ENCODE peak calls at places on chromosomes 7 and 10, in ten cellular contexts. Q is AML-193; H is tibial artery; U is RPMI7951; T is astrocyte of the spinal cord; L is HTR-8/SVneo; V is pancreas; C is nucleus accumbens; D is activated naive CD8-positive, alpha-beta T cell treated with anti-CD3 and anti-CD28 coated beads, Interleukin-2, amount 50 U/mL, for 24 hours; O is GM03348. K is an unnamed sample.

GRCh38 chr10:79223346-79224048 is 123.8 kb upstream of the PPIF start:
- DNase-seq in Q (no peak), H (peak), U (no peak), T (peak), L (no peak), V (peak), C (no peak), D (no peak), O (no peak), K (no peak)

GRCh38 chr10:12587408-12587807 is 238.1 kb downstream of the CAMK1D start:
- DNase-seq in Q (no peak), H (no peak), U (no peak), T (no peak), L (no peak), V (no peak), C (no peak), D (no peak), O (no peak), K (no peak)

GRCh38 chr10:85741626-85742300 is 624.8 kb downstream of the GRID1 start:
- DNase-seq in Q (no peak), H (no peak), U (no peak), T (no peak), L (no peak), V (no peak), C (no peak), D (no peak), O (no peak), K (no peak)

GRCh38 chr7:1243964-1244416 is 11.3 kb downstream of the UNCX start:
- DNase-seq in Q (no peak), H (no peak), U (no peak), T (no peak), L (no peak), V (no peak), C (no peak), D (no peak), O (no peak), K (no peak)

GRCh38 chr10:51926336-51926735 is 226.9 kb upstream of the CSTF2T start:
- DNase-seq in Q (no peak), H (no peak), U (no peak), T (no peak), L (no peak), V (no peak), C (no peak), D (no peak), O (no peak), K (no peak)

GRCh38 chr10:33460461-33461294 is 126.2 kb upstream of the NRP1 start:
- DNase-seq in Q (no peak), H (peak), U (peak), T (peak), L (no peak), V (peak), C (no peak), D (no peak), O (peak), K (no peak)

GRCh38 chr10:29658984-29659769 is 24.4 kb upstream of the SVIL start:
- DNase-seq in Q (peak), H (peak), U (peak), T (peak), L (peak), V (no peak), C (no peak), D (peak), O (peak), K (no peak)

GRCh38 chr7:727806-728460 is 852 bp upstream of the PRKAR1B start:
- DNase-seq in Q (no peak), H (no peak), U (peak), T (no peak), L (no peak), V (no peak), C (no peak), D (no peak), O (peak), K (no peak)

GRCh38 chr7:138208864-138209263 is 132.6 kb downstream of the AKR1D1 start:
- DNase-seq in Q (no peak), H (no peak), U (no peak), T (no peak), L (no peak), V (peak), C (no peak), D (no peak), O (no peak), K (no peak)

GRCh38 chr7:122674502-122674901 is 24.4 kb downstream of the RNF133 start:
- DNase-seq in Q (no peak), H (no peak), U (peak), T (peak), L (no peak), V (no peak), C (no peak), D (no peak), O (peak), K (no peak)

GRCh38 chr10:60818134-60818770 is 40.0 kb downstream of the CDK1 start:
- DNase-seq in Q (no peak), H (no peak), U (peak), T (peak), L (no peak), V (no peak), C (no peak), D (no peak), O (peak), K (no peak)

GRCh38 chr7:104160375-104160774 is 47.4 kb downstream of the ORC5 start:
- DNase-seq in Q (peak), H (no peak), U (no peak), T (peak), L (no peak), V (no peak), C (no peak), D (no peak), O (peak), K (no peak)

GRCh38 chr7:16933296-16934248 is 51.8 kb upstream of the AGR3 start:
- DNase-seq in Q (peak), H (peak), U (no peak), T (no peak), L (no peak), V (no peak), C (no peak), D (peak), O (no peak), K (no peak)

GRCh38 chr7:2757904-2758672 is 70.1 kb downstream of the AMZ1 start:
- DNase-seq in Q (peak), H (peak), U (peak), T (peak), L (peak), V (no peak), C (no peak), D (peak), O (peak), K (no peak)

GRCh38 chr10:44975487-44976331 is 2.9 kb downstream of the DEPP1 start:
- DNase-seq in Q (no peak), H (peak), U (peak), T (peak), L (peak), V (peak), C (no peak), D (peak), O (no peak), K (peak)

GRCh38 chr7:40760997-40761396 is 626.2 kb downstream of the SUGCT start:
- DNase-seq in Q (no peak), H (no peak), U (no peak), T (no peak), L (no peak), V (no peak), C (no peak), D (no peak), O (no peak), K (no peak)

GRCh38 chr10:73406863-73407262 is 7.0 kb downstream of the ANXA7 start:
- DNase-seq in Q (no peak), H (no peak), U (no peak), T (no peak), L (no peak), V (no peak), C (no peak), D (no peak), O (no peak), K (no peak)

K was measured in H9.